ENCODE peak calls at places on chromosomes 1 and 21, in seven cellular contexts. One of them, this sample, is unnamed.

GRCh38 chr1:16978589-16979474 is 1.6 kb downstream of the MFAP2 start:
- DNase-seq in H9: no peak
- DNase-seq in AG09309: peak; percentile 90
- DNase-seq in GM12865: no peak
- DNase-seq in cardiac fibroblast: peak; percentile 84
- DNase-seq in type B pancreatic cell: peak; percentile 62
- DNase-seq in neural progenitor cell: peak; percentile 23
- DNase-seq in this sample: peak; percentile 92

GRCh38 chr21:42858185-42858847 is 21.0 kb downstream of the WDR4 start:
- DNase-seq in GM12865: no peak
- DNase-seq in cardiac fibroblast: no peak
- DNase-seq in AG09309: no peak
- DNase-seq in type B pancreatic cell: no peak
- DNase-seq in neural progenitor cell: no peak
- DNase-seq in H9: no peak
- DNase-seq in this sample: no peak

GRCh38 chr1:3609016-3609768 is 2.1 kb downstream of the MEGF6 start:
- DNase-seq in cardiac fibroblast: no peak
- DNase-seq in neural progenitor cell: no peak
- DNase-seq in AG09309: no peak
- DNase-seq in GM12865: no peak
- DNase-seq in H9: no peak
- DNase-seq in type B pancreatic cell: no peak
- DNase-seq in this sample: no peak

GRCh38 chr1:51622455-51622913 is 5.6 kb downstream of the OSBPL9 start:
- DNase-seq in GM12865: peak; percentile 20
- DNase-seq in H9: peak; percentile 64
- DNase-seq in neural progenitor cell: no peak
- DNase-seq in cardiac fibroblast: peak; percentile 75
- DNase-seq in AG09309: no peak
- DNase-seq in type B pancreatic cell: no peak
- DNase-seq in this sample: no peak

GRCh38 chr1:110249256-110249655 is 39.1 kb downstream of the KCNC4 start:
- DNase-seq in neural progenitor cell: no peak
- DNase-seq in H9: no peak
- DNase-seq in type B pancreatic cell: no peak
- DNase-seq in GM12865: no peak
- DNase-seq in AG09309: no peak
- DNase-seq in cardiac fibroblast: no peak
- DNase-seq in this sample: no peak

GRCh38 chr1:53015508-53015860 is 46.5 kb upstream of the PODN start:
- DNase-seq in H9: no peak
- DNase-seq in neural progenitor cell: no peak
- DNase-seq in cardiac fibroblast: peak; percentile 6
- DNase-seq in AG09309: no peak
- DNase-seq in GM12865: no peak
- DNase-seq in type B pancreatic cell: no peak
- DNase-seq in this sample: no peak

GRCh38 chr1:36248250-36248894 is 24.1 kb downstream of the THRAP3 start:
- DNase-seq in GM12865: no peak
- DNase-seq in cardiac fibroblast: peak; percentile 98
- DNase-seq in AG09309: peak; percentile 77
- DNase-seq in type B pancreatic cell: no peak
- DNase-seq in neural progenitor cell: no peak
- DNase-seq in H9: no peak
- DNase-seq in this sample: peak; percentile 57

GRCh38 chr1:76587213-76587612 is 280.1 kb upstream of the ST6GALNAC5 start:
- DNase-seq in AG09309: no peak
- DNase-seq in neural progenitor cell: no peak
- DNase-seq in type B pancreatic cell: no peak
- DNase-seq in GM12865: no peak
- DNase-seq in H9: no peak
- DNase-seq in cardiac fibroblast: no peak
- DNase-seq in this sample: no peak

GRCh38 chr21:39670741-39671140 is 58.0 kb downstream of the B3GALT5 start:
- DNase-seq in H9: no peak
- DNase-seq in type B pancreatic cell: no peak
- DNase-seq in neural progenitor cell: no peak
- DNase-seq in cardiac fibroblast: no peak
- DNase-seq in AG09309: no peak
- DNase-seq in GM12865: no peak
- DNase-seq in this sample: no peak

GRCh38 chr1:58924016-58924565 is 140.2 kb upstream of the JUN start:
- DNase-seq in type B pancreatic cell: no peak
- DNase-seq in neural progenitor cell: no peak
- DNase-seq in cardiac fibroblast: no peak
- DNase-seq in AG09309: no peak
- DNase-seq in H9: no peak
- DNase-seq in GM12865: no peak
- DNase-seq in this sample: no peak

GRCh38 chr1:33149453-33150190 is 32.2 kb downstream of the TRIM62 start:
- DNase-seq in GM12865: no peak
- DNase-seq in type B pancreatic cell: no peak
- DNase-seq in cardiac fibroblast: no peak
- DNase-seq in H9: no peak
- DNase-seq in neural progenitor cell: no peak
- DNase-seq in AG09309: no peak
- DNase-seq in this sample: no peak

GRCh38 chr1:33150522-33150921 is 31.3 kb downstream of the TRIM62 start:
- DNase-seq in cardiac fibroblast: no peak
- DNase-seq in neural progenitor cell: no peak
- DNase-seq in GM12865: no peak
- DNase-seq in type B pancreatic cell: no peak
- DNase-seq in AG09309: no peak
- DNase-seq in H9: no peak
- DNase-seq in this sample: no peak

GRCh38 chr1:33148615-33149014 is 33.2 kb downstream of the TRIM62 start:
- DNase-seq in neural progenitor cell: no peak
- DNase-seq in AG09309: no peak
- DNase-seq in type B pancreatic cell: no peak
- DNase-seq in H9: no peak
- DNase-seq in GM12865: no peak
- DNase-seq in cardiac fibroblast: no peak
- DNase-seq in this sample: no peak

GRCh38 chr1:33152685-33153432 is 29.0 kb downstream of the TRIM62 start:
- DNase-seq in type B pancreatic cell: no peak
- DNase-seq in H9: peak; percentile 96
- DNase-seq in GM12865: peak; percentile 16
- DNase-seq in cardiac fibroblast: peak; percentile 95
- DNase-seq in AG09309: no peak
- DNase-seq in neural progenitor cell: peak; percentile 69
- DNase-seq in this sample: no peak

DNA sequence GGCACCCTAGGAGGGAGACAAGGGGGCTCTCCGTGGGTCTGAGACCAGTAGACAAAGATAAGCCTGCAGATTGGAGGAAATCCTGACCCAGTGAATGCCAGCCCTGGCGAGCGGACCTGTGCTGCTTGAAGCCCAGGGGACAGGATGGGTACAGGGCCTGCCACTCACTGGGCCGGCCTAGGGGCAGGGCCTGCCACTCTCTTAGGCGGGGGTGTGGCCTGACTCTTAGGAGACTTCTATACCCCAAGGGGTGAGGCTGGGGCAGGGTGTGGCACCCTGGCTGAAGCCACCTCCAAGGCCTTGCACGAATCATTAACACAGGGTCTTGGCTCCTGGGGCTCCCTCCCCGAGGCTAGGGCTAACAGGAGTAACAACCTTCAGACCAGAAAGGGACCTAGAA is 30.7 kb downstream of the TRIM62 start:
- DNase-seq in GM12865: no peak
- DNase-seq in cardiac fibroblast: no peak
- DNase-seq in neural progenitor cell: no peak
- DNase-seq in H9: no peak
- DNase-seq in type B pancreatic cell: no peak
- DNase-seq in AG09309: no peak
- DNase-seq in this sample: no peak
- TF ChIP-seq CTCF in GM12865: no peak
- TF ChIP-seq CTCF in cardiac fibroblast: no peak
- TF ChIP-seq CTCF in neural progenitor cell: no peak
- TF ChIP-seq CTCF in H9: no peak
- TF ChIP-seq CTCF in type B pancreatic cell: no peak
- TF ChIP-seq CTCF in AG09309: no peak
- TF ChIP-seq CTCF in this sample: no peak

DNA sequence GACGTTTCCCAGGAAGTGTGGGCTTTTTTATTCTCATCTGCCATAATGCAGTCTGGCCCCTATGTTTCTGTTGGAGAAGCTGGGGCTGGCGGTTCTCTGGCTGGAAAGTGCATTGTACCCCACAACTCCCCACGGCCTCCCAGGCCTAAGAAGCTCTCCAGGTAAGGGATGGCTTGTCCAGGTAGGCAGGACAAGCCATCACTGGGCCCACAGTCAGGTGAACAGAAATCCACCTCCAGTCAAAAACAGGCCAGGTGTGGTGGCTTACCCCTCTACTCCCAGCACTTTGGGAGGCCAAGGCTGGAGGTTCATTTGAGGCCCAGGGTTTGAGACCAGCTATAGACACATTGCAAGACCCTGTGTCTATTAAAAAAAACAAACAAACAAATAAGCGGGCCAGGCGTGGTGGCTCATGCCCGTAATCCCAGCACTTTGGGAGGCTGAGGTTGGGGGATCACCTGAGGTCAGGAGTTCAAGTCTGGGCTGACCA is 3.0 kb upstream of the WNT9A start:
- DNase-seq in neural progenitor cell: no peak
- DNase-seq in H9: no peak
- DNase-seq in cardiac fibroblast: no peak
- DNase-seq in GM12865: no peak
- DNase-seq in AG09309: no peak
- DNase-seq in type B pancreatic cell: peak; percentile 53
- DNase-seq in this sample: no peak
- TF ChIP-seq CTCF in neural progenitor cell: no peak
- TF ChIP-seq CTCF in H9: no peak
- TF ChIP-seq CTCF in cardiac fibroblast: no peak
- TF ChIP-seq CTCF in GM12865: no peak
- TF ChIP-seq CTCF in AG09309: no peak
- TF ChIP-seq CTCF in type B pancreatic cell: no peak
- TF ChIP-seq CTCF in this sample: no peak

GRCh38 chr1:223708001-223708359 is 4.4 kb upstream of the CAPN2 start:
- DNase-seq in AG09309: no peak
- DNase-seq in neural progenitor cell: no peak
- DNase-seq in H9: no peak
- DNase-seq in GM12865: no peak
- DNase-seq in cardiac fibroblast: no peak
- DNase-seq in type B pancreatic cell: no peak
- DNase-seq in this sample: no peak
- TF ChIP-seq CTCF in AG09309: peak; percentile 17
- TF ChIP-seq CTCF in neural progenitor cell: no peak
- TF ChIP-seq CTCF in H9: peak; percentile 33
- TF ChIP-seq CTCF in GM12865: no peak
- TF ChIP-seq CTCF in cardiac fibroblast: peak; percentile 52
- TF ChIP-seq CTCF in type B pancreatic cell: peak; percentile 50
- TF ChIP-seq CTCF in this sample: no peak

DNA sequence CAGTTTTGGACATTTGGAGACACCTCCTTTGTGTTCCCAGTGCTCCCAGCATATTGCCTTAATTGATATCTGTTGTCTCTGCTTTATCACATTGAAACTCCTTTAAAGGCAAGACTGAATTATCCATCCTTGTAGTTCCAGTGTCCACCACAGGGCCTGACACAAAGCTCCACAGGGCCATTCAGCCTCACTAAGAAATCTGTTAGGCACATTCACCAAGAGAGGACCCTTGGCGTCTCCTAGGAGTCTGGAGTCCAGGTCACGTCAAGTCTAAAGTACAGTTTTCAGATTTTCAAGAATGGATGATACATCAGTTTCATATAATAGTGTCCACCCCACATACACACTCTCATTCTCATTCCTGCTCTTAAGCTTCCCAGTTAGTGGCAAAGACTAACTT is 4.8 kb downstream of the ACP6 start:
- DNase-seq in neural progenitor cell: peak; percentile 38
- DNase-seq in H9: no peak
- DNase-seq in cardiac fibroblast: peak; percentile 11
- DNase-seq in AG09309: no peak
- DNase-seq in type B pancreatic cell: no peak
- DNase-seq in GM12865: no peak
- DNase-seq in this sample: no peak
- TF ChIP-seq CTCF in neural progenitor cell: peak; percentile 47
- TF ChIP-seq CTCF in H9: peak; percentile 52
- TF ChIP-seq CTCF in cardiac fibroblast: peak; percentile 28
- TF ChIP-seq CTCF in AG09309: peak; percentile 17
- TF ChIP-seq CTCF in type B pancreatic cell: peak; percentile 64
- TF ChIP-seq CTCF in GM12865: peak; percentile 21
- TF ChIP-seq CTCF in this sample: no peak

GRCh38 chr1:72693376-72693775 is 411.0 kb upstream of the NEGR1 start:
- DNase-seq in GM12865: no peak
- DNase-seq in type B pancreatic cell: no peak
- DNase-seq in cardiac fibroblast: no peak
- DNase-seq in neural progenitor cell: no peak
- DNase-seq in AG09309: no peak
- DNase-seq in H9: no peak
- DNase-seq in this sample: no peak

GRCh38 chr1:72693899-72694298 is 411.6 kb upstream of the NEGR1 start:
- DNase-seq in type B pancreatic cell: no peak
- DNase-seq in GM12865: no peak
- DNase-seq in AG09309: no peak
- DNase-seq in H9: no peak
- DNase-seq in neural progenitor cell: no peak
- DNase-seq in cardiac fibroblast: no peak
- DNase-seq in this sample: no peak

DNA sequence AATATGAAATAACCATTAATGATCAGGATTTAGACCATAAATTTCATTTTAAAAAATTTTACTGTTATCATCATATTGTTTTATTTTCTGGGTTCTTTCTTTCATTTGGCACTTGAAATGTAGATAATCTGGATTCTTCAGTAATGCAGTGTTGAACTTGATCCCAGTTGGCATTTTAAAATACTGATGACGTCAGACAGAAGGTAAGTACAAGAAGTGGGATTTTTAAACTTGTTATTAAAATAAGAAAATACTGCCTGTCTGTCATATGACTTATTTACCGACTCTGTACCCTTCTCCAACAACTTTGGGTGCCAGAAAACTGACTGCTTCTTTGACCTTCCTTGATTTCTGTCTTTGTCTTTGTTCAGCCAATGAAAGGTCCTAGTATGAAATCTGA is 415.1 kb upstream of the NEGR1 start:
- DNase-seq in neural progenitor cell: no peak
- DNase-seq in GM12865: no peak
- DNase-seq in cardiac fibroblast: no peak
- DNase-seq in AG09309: no peak
- DNase-seq in type B pancreatic cell: no peak
- DNase-seq in H9: no peak
- DNase-seq in this sample: no peak
- TF ChIP-seq CTCF in neural progenitor cell: no peak
- TF ChIP-seq CTCF in GM12865: no peak
- TF ChIP-seq CTCF in cardiac fibroblast: no peak
- TF ChIP-seq CTCF in AG09309: no peak
- TF ChIP-seq CTCF in type B pancreatic cell: no peak
- TF ChIP-seq CTCF in H9: no peak
- TF ChIP-seq CTCF in this sample: no peak

GRCh38 chr1:56461158-56462127 is 117.9 kb downstream of the PLPP3 start:
- DNase-seq in AG09309: no peak
- DNase-seq in H9: peak; percentile 41
- DNase-seq in cardiac fibroblast: no peak
- DNase-seq in type B pancreatic cell: no peak
- DNase-seq in neural progenitor cell: peak; percentile 50
- DNase-seq in GM12865: no peak
- DNase-seq in this sample: no peak
- TF ChIP-seq CTCF in AG09309: no peak
- TF ChIP-seq CTCF in H9: peak; percentile 45
- TF ChIP-seq CTCF in cardiac fibroblast: no peak
- TF ChIP-seq CTCF in type B pancreatic cell: peak; percentile 26
- TF ChIP-seq CTCF in neural progenitor cell: peak; percentile 34
- TF ChIP-seq CTCF in GM12865: no peak
- TF ChIP-seq CTCF in this sample: no peak

GRCh38 chr1:2212542-2213491 is 15.3 kb upstream of the SKI start:
- DNase-seq in cardiac fibroblast: peak; percentile 99
- DNase-seq in type B pancreatic cell: peak; percentile 80
- DNase-seq in H9: peak; percentile 95
- DNase-seq in neural progenitor cell: peak; percentile 95
- DNase-seq in AG09309: no peak
- DNase-seq in GM12865: no peak
- DNase-seq in this sample: peak; percentile 91
- TF ChIP-seq CTCF in cardiac fibroblast: peak; percentile 39
- TF ChIP-seq CTCF in type B pancreatic cell: peak; percentile 48
- TF ChIP-seq CTCF in H9: peak; percentile 24
- TF ChIP-seq CTCF in neural progenitor cell: no peak
- TF ChIP-seq CTCF in AG09309: peak; percentile 45
- TF ChIP-seq CTCF in GM12865: no peak
- TF ChIP-seq CTCF in this sample: peak; percentile 23